ENCODE peak calls at places on chromosomes 3 and 15, in ten cellular contexts. B is mammary epithelial cell, R is heart right ventricle, G is mesothelial cell of epicardium, Z is AG04449, V is HFFc6, N is endothelial cell, X is B cell, H is GM06990, Q is ascending aorta. W is an unnamed sample.

GRCh38 chr3:127411083-127411727 is 123.4 kb upstream of the PRR20G start:
- DNase-seq in B (no peak), R (no peak), G (no peak), Z (no peak), V (no peak), N (no peak), X (no peak), H (no peak), Q (no peak), W (no peak)

GRCh38 chr15:77035584-77035983 is 35.3 kb downstream of the TSPAN3 start:
- DNase-seq in B (no peak), R (no peak), G (no peak), Z (no peak), V (no peak), N (no peak), X (no peak), H (no peak), Q (no peak), W (no peak)

GRCh38 chr3:26636328-26636727 is 13.8 kb downstream of the LRRC3B start:
- DNase-seq in B (no peak), R (no peak), G (no peak), Z (no peak), V (no peak), N (no peak), X (no peak), H (no peak), Q (no peak), W (no peak)

GRCh38 chr3:108883373-108883772 is 60.8 kb downstream of the TRAT1 start:
- DNase-seq in B (no peak), R (no peak), G (no peak), Z (no peak), V (no peak), N (no peak), X (no peak), H (no peak), Q (no peak), W (no peak)

GRCh38 chr3:144031938-144032337 is 60.3 kb downstream of the DIPK2A start:
- DNase-seq in B (peak; percentile 6), R (peak; percentile 17), G (no peak), Z (no peak), V (no peak), N (no peak), X (no peak), H (peak; percentile 13), Q (peak; percentile 23), W (no peak)

GRCh38 chr3:27138562-27138961 is 230.6 kb downstream of the NEK10 start:
- DNase-seq in B (no peak), R (peak; percentile 14), G (no peak), Z (no peak), V (no peak), N (no peak), X (no peak), H (no peak), Q (no peak), W (no peak)

GRCh38 chr15:83873966-83874365 is 220.0 kb downstream of the ADAMTSL3 start:
- DNase-seq in B (peak; percentile 19), R (no peak), G (no peak), Z (no peak), V (no peak), N (no peak), X (no peak), H (no peak), Q (no peak), W (no peak)

GRCh38 chr3:27713435-27713880 is 8.7 kb downstream of the EOMES start:
- DNase-seq in B (no peak), R (no peak), G (no peak), Z (no peak), V (no peak), N (no peak), X (peak; percentile 24), H (no peak), Q (no peak), W (no peak)

GRCh38 chr15:74297867-74298266 is 61.7 kb downstream of the CCDC33 start:
- DNase-seq in B (peak; percentile 12), R (no peak), G (no peak), Z (no peak), V (no peak), N (no peak), X (no peak), H (no peak), Q (no peak), W (no peak)

GRCh38 chr15:74303741-74304309 is 63.6 kb downstream of the CYP11A1 start:
- DNase-seq in B (no peak), R (no peak), G (no peak), Z (no peak), V (no peak), N (no peak), X (no peak), H (no peak), Q (no peak), W (no peak)

GRCh38 chr15:74302821-74303359 is 64.6 kb downstream of the CYP11A1 start:
- DNase-seq in B (peak; percentile 15), R (peak; percentile 47), G (peak; percentile 71), Z (no peak), V (peak; percentile 7), N (peak; percentile 77), X (peak; percentile 35), H (no peak), Q (no peak), W (no peak)

GRCh38 chr15:74301583-74302374 is 65.7 kb downstream of the CCDC33 start:
- DNase-seq in B (no peak), R (no peak), G (no peak), Z (no peak), V (no peak), N (no peak), X (no peak), H (no peak), Q (no peak), W (no peak)

GRCh38 chr15:74300057-74300620 is 64.0 kb downstream of the CCDC33 start:
- DNase-seq in B (no peak), R (no peak), G (no peak), Z (no peak), V (no peak), N (no peak), X (no peak), H (no peak), Q (no peak), W (no peak)
- TF ChIP-seq CTCF in B (no peak), R (no peak), G (no peak), Z (no peak), V (no peak), N (no peak), X (no peak), H (no peak), Q (no peak), W (no peak)

GRCh38 chr15:74458473-74458872 is 2.5 kb downstream of the UBL7 start:
- DNase-seq in B (no peak), R (no peak), G (no peak), Z (no peak), V (no peak), N (no peak), X (no peak), H (no peak), Q (no peak), W (no peak)

GRCh38 chr15:74461847-74462511 is 1.0 kb upstream of the UBL7 start:
- DNase-seq in B (no peak), R (no peak), G (no peak), Z (no peak), V (no peak), N (no peak), X (no peak), H (no peak), Q (no peak), W (no peak)

GRCh38 chr15:74463634-74464033 is 2.7 kb upstream of the UBL7 start:
- DNase-seq in B (no peak), R (no peak), G (no peak), Z (no peak), V (no peak), N (no peak), X (no peak), H (no peak), Q (no peak), W (no peak)

GRCh38 chr15:74460298-74460697 is 662 bp downstream of the UBL7 start:
- DNase-seq in B (no peak), R (no peak), G (no peak), Z (no peak), V (no peak), N (no peak), X (no peak), H (peak; percentile 28), Q (no peak), W (no peak)

DNA sequence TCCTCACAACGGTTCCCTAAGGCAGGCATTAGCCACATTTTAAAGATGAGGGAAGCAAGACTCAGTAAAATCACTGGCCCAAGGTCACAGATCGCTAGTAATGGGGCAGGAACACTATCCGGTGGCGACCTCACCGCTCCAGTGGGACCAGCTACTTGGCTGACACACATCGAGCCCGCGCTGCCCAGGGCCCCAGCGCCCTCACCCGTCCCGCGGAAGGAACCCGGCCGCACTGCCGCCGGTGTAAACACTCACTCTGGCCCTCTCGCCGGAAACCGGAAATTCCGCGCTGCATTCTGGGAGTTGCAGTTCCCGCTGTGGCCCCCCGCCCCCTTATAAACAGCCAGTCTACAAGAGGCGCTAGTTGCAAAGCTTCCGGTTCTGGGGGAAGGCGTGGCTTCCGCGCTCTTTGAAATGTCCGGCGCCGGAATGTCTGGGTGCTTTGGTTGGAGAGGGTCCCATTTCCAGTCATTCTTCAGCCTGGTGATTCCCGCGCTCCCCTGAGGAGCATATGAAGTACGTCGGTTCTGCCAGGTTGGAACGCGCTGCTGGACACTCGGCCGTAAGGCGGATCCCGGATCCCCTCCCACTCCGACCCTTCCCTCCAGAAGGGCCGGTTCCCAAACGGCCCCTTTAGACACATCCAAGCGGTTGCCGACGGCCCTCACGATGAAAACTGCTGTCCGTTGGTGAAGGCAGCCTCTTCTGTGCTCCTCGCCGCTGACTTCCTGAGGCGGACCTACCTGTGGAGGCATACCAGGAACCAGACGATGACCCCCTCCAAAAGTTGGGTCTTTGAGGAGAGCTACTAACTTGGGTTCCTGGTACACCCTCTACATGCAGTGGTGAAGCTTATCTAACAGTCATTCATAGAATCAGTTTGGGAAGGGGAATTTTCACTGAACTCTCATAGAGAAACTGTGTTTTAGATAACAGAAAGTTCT is at the start of gene UBL7:
- DNase-seq in B (peak; percentile 97), R (peak; percentile 98), G (peak; percentile 95), Z (peak; percentile 67), V (peak; percentile 98), N (peak; percentile 98), X (peak; percentile 95), H (peak; percentile 92), Q (peak; percentile 95), W (peak; percentile 81)
- TF ChIP-seq CTCF in B (no peak), R (no peak), G (no peak), Z (peak; percentile 38), V (peak; percentile 38), N (no peak), X (no peak), H (peak; percentile 37), Q (peak; percentile 21), W (peak; percentile 31)

GRCh38 chr15:63041982-63042878 is at the start of gene TPM1:
- DNase-seq in B (peak; percentile 92), R (peak; percentile 88), G (peak; percentile 85), Z (peak; percentile 87), V (peak; percentile 95), N (peak; percentile 62), X (peak; percentile 20), H (peak; percentile 17), Q (peak; percentile 62), W (peak; percentile 87)
- TF ChIP-seq CTCF in B (no peak), R (no peak), G (no peak), Z (peak; percentile 2), V (peak; percentile 18), N (no peak), X (no peak), H (no peak), Q (peak; percentile 34), W (no peak)

GRCh38 chr3:50297384-50297775 is 1.8 kb downstream of the HYAL3 start:
- DNase-seq in B (no peak), R (no peak), G (no peak), Z (no peak), V (no peak), N (no peak), X (peak; percentile 14), H (no peak), Q (no peak), W (no peak)

GRCh38 chr3:50298836-50299637 is at the start of the genes HYAL3 and NAA80:
- DNase-seq in B (peak; percentile 100), R (peak; percentile 100), G (peak; percentile 98), Z (peak; percentile 97), V (peak; percentile 99), N (peak; percentile 97), X (peak; percentile 99), H (peak; percentile 99), Q (peak; percentile 96), W (peak; percentile 99)

GRCh38 chr3:50296721-50297383 is 2.4 kb downstream of the HYAL3 start:
- DNase-seq in B (no peak), R (no peak), G (no peak), Z (no peak), V (no peak), N (no peak), X (peak; percentile 20), H (no peak), Q (no peak), W (no peak)

GRCh38 chr3:50299638-50299928 is 378 bp upstream of the HYAL3 start:
- DNase-seq in B (no peak), R (no peak), G (no peak), Z (no peak), V (no peak), N (no peak), X (no peak), H (no peak), Q (no peak), W (no peak)

GRCh38 chr3:50297896-50298725 is 1.1 kb downstream of the HYAL3 start:
- DNase-seq in B (no peak), R (no peak), G (no peak), Z (no peak), V (no peak), N (no peak), X (peak; percentile 24), H (no peak), Q (no peak), W (no peak)
- TF ChIP-seq CTCF in B (peak; percentile 30), R (no peak), G (no peak), Z (peak; percentile 11), V (peak; percentile 61), N (peak; percentile 25), X (no peak), H (no peak), Q (peak; percentile 5), W (no peak)

W was measured in AG09319.